ENCODE peak calls at places on chromosome 14, in seven cellular contexts. F is cardiac muscle cell, N is neural progenitor cell, L is OCI-LY7, V is foreskin fibroblast, H is SK-N-SH, T is spleen. D is an unnamed sample.

GRCh38 chr14:31930493-31931225 is 146.4 kb upstream of the ARHGAP5 start:
- DNase-seq in N (no peak), F (no peak), T (no peak), L (no peak), V (peak; percentile 67), H (no peak), D (no peak)

GRCh38 chr14:68316078-68316868 is 476.6 kb downstream of the ZFP36L1 start:
- DNase-seq in V (no peak), H (no peak), T (no peak), L (no peak), N (no peak), F (no peak), D (no peak)

GRCh38 chr14:85038526-85038925 is 491.4 kb upstream of the FLRT2 start:
- DNase-seq in N (no peak), T (no peak), V (peak; percentile 8), L (no peak), F (no peak), H (no peak), D (no peak)

GRCh38 chr14:91398707-91399106 is 18.9 kb downstream of the CCDC88C start:
- DNase-seq in N (no peak), V (no peak), H (peak; percentile 72), L (peak; percentile 69), T (peak; percentile 80), F (no peak), D (no peak)

GRCh38 chr14:91065266-91065665 is 4.8 kb upstream of the RPS6KA5 start:
- DNase-seq in H (no peak), N (no peak), T (no peak), F (no peak), V (no peak), L (no peak), D (no peak)

GRCh38 chr14:60790850-60791249 is 56.3 kb downstream of the MNAT1 start:
- DNase-seq in F (no peak), V (no peak), L (no peak), T (no peak), H (no peak), N (no peak), D (no peak)

GRCh38 chr14:52219488-52220084 is 47.9 kb upstream of the PTGDR start:
- DNase-seq in N (no peak), H (no peak), T (no peak), L (no peak), V (peak; percentile 49), F (no peak), D (no peak)

GRCh38 chr14:70812124-70812818 is 3.0 kb upstream of the MAP3K9 start:
- DNase-seq in V (no peak), H (no peak), N (no peak), L (no peak), F (no peak), T (no peak), D (no peak)

GRCh38 chr14:36396798-36397197 is 76.4 kb upstream of the MBIP start:
- DNase-seq in T (no peak), F (no peak), L (no peak), V (no peak), N (no peak), H (no peak), D (no peak)

GRCh38 chr14:88775532-88775931 is 17.2 kb downstream of the EML5 start:
- DNase-seq in F (no peak), L (no peak), V (no peak), T (no peak), N (no peak), H (no peak), D (no peak)

GRCh38 chr14:61514006-61514830 is 181.1 kb upstream of the HIF1A start:
- DNase-seq in N (no peak), T (no peak), F (no peak), L (no peak), V (no peak), H (no peak), D (no peak)

GRCh38 chr14:53668861-53669260 is 287.8 kb downstream of the BMP4 start:
- DNase-seq in V (peak; percentile 4), F (no peak), N (no peak), L (no peak), T (no peak), H (no peak), D (no peak)

GRCh38 chr14:32077081-32078029 is at the start of gene ARHGAP5:
- DNase-seq in N (peak; percentile 91), V (peak; percentile 53), T (peak; percentile 94), H (peak; percentile 76), F (peak; percentile 77), L (peak; percentile 59), D (peak; percentile 39)

GRCh38 chr14:75604979-75605825 is 26.8 kb downstream of the FLVCR2 start:
- DNase-seq in H (no peak), V (no peak), F (no peak), L (no peak), T (no peak), N (no peak), D (no peak)

GRCh38 chr14:24381363-24382102 is 13.5 kb downstream of the NFATC4 start:
- DNase-seq in F (no peak), L (no peak), T (no peak), V (no peak), H (no peak), N (no peak), D (no peak)

GRCh38 chr14:24379907-24380746 is 12.1 kb downstream of the NFATC4 start:
- DNase-seq in N (peak; percentile 48), F (no peak), L (no peak), V (no peak), T (no peak), H (no peak), D (no peak)

GRCh38 chr14:24378981-24379906 is 11.3 kb downstream of the NFATC4 start:
- DNase-seq in H (no peak), T (no peak), F (no peak), N (no peak), V (no peak), L (no peak), D (no peak)

GRCh38 chr14:24384169-24384568 is 14.6 kb upstream of the NYNRIN start:
- DNase-seq in F (no peak), N (no peak), V (no peak), H (no peak), L (no peak), T (no peak), D (no peak)

DNA sequence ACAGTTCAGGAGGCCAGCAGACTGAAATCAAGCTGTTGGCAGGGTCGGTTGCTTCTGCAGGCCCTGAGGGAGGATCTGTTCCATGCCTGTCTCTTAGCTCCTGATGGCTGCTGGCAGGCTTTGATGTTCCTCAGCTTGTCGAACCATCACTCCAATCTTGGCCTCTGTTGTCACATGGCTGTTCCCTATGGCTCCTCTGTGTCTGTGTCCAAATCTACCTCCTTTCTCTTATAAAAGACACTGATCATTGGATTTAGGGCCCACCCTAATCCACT is 14.1 kb downstream of the NFATC4 start:
- DNase-seq in N (no peak), H (no peak), V (no peak), L (no peak), F (no peak), T (no peak), D (no peak)
- TF ChIP-seq CTCF in N (no peak), H (no peak), V (no peak), L (no peak), F (no peak), T (no peak), D (no peak)

GRCh38 chr14:20866963-20867362 is 24.2 kb upstream of the RNASE3 start:
- DNase-seq in T (no peak), H (no peak), L (peak; percentile 4), F (peak; percentile 73), V (peak; percentile 3), N (peak; percentile 50), D (no peak)
- TF ChIP-seq CTCF in T (peak; percentile 17), H (peak; percentile 43), L (peak; percentile 73), F (peak; percentile 65), V (peak; percentile 37), N (peak; percentile 71), D (no peak)

GRCh38 chr14:77917802-77918201 is 117.9 kb downstream of the ADCK1 start:
- DNase-seq in V (no peak), T (no peak), F (no peak), L (no peak), N (no peak), H (no peak), D (no peak)
- TF ChIP-seq CTCF in V (no peak), T (no peak), F (no peak), L (no peak), N (no peak), H (no peak), D (no peak)

GRCh38 chr14:92589213-92589852 is 75.8 kb downstream of the RIN3 start:
- DNase-seq in V (peak; percentile 67), F (peak; percentile 62), H (no peak), N (peak; percentile 45), T (peak; percentile 37), L (peak; percentile 45), D (peak; percentile 49)
- TF ChIP-seq CTCF in V (peak; percentile 56), F (peak; percentile 47), H (peak; percentile 45), N (peak; percentile 52), T (peak; percentile 31), L (peak; percentile 72), D (peak; percentile 61)

DNA sequence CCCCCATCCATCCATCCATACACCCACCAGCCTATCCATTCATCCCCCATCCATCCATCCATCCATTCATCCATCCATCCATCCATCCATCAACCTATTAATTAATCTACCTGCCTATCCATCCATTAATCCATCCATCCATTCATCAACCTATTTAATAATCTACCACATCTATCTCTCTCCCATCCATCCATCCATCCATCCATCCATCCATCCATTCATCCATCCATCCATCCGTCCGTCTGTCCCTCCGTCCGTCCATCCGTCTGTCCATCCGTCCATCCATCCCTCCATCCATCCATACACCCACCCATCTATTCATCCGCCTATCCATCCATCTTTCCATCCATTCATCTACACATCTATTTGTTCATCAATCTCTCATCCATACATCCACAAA is 205.3 kb downstream of the VRK1 start:
- DNase-seq in N (no peak), T (no peak), V (no peak), F (no peak), L (no peak), H (no peak), D (no peak)
- TF ChIP-seq CTCF in N (no peak), T (no peak), V (no peak), F (no peak), L (no peak), H (no peak), D (no peak)

DNA sequence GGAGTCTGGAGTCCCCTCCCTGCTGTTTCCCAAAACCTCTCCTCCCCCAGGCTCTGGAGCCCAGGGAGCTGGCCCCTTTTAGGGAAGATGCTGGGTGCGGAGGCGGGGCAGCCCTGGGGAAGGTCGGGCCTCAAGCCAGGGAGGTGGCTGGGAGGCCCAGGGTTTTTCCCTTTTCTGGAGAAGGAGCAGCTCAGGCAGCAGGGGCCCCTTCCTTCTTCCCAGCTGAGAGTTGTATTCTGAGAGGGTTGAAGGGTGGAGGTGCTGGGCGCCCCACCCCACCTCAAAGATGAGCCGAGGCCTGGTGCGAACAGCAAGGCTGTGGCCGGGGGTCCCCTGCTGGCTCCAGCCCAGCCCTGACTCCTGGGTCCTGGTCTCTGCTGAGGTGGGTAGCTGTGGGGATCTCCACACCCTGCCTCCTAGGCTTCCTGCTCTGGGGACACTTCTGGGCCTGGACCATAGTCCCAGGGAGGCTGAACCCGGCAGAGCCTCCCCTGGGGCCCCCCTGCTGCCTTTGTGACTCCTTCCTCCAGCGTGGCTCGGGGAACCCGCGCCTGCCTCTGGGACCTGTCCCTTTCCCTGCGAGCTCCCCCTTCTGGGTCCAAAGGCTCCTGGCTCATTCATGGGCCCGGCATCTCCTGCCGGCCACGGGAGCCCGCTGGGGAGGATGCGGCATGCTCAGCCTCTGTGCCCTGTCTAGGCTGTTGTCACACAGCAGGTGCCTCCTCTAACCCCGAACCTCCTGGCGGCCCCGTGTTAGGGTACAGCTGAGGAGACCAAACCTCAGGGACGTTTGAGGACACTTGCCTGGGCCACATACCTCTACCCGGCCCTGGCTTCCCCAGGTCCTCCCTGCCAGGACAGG is 4.4 kb downstream of the TRMT61A start:
- DNase-seq in H (no peak), T (no peak), N (no peak), V (no peak), L (no peak), F (no peak), D (no peak)
- TF ChIP-seq CTCF in H (no peak), T (no peak), N (no peak), V (no peak), L (no peak), F (no peak), D (no peak)

D was measured in GM20000.